ENCODE peak calls at places on chromosomes 7 and 10, in five cellular contexts. B, Z, P, G and T are unnamed samples.

GRCh38 chr7:49670991-49671390 is 102.4 kb upstream of the VWC2 start:
- DNase-seq in Z (no peak), P (no peak), B (no peak), G (no peak), T (no peak)

GRCh38 chr10:28797904-28798371 is 120.6 kb downstream of the BAMBI start:
- DNase-seq in Z (no peak), P (no peak), G (peak), B (no peak), T (no peak)

GRCh38 chr7:75042299-75042698 is 31.3 kb downstream of the RCC1L start:
- DNase-seq in B (no peak), Z (no peak), P (peak), G (no peak), T (no peak)

GRCh38 chr7:31991846-31992245 is 78.4 kb downstream of the PDE1C start:
- DNase-seq in B (no peak), P (no peak), Z (no peak), G (no peak), T (no peak)

GRCh38 chr7:21869785-21870402 is 75.8 kb downstream of the CDCA7L start:
- DNase-seq in G (peak), Z (no peak), B (no peak), P (no peak), T (no peak)

GRCh38 chr10:88557659-88558058 is 25.5 kb downstream of the RNLS start:
- DNase-seq in G (peak), P (no peak), B (no peak), Z (no peak), T (no peak)

GRCh38 chr10:126372359-126372758 is 15.9 kb downstream of the ADAM12 start:
- DNase-seq in P (no peak), B (no peak), G (no peak), Z (no peak), T (no peak)

GRCh38 chr10:86942441-86943315 is 14.7 kb downstream of the MMRN2 start:
- DNase-seq in P (no peak), Z (no peak), G (no peak), B (peak), T (peak)

GRCh38 chr10:92014620-92015019 is 91.0 kb downstream of the BTAF1 start:
- DNase-seq in Z (no peak), G (no peak), P (no peak), B (no peak), T (no peak)

GRCh38 chr10:131743190-131744151 is 157.3 kb upstream of the PPP2R2D start:
- DNase-seq in Z (no peak), P (peak), G (no peak), B (peak), T (no peak)

GRCh38 chr7:112982441-112983063 is 104.1 kb downstream of the GPR85 start:
- DNase-seq in G (no peak), B (no peak), P (no peak), Z (no peak), T (no peak)

GRCh38 chr7:64183126-64183742 is 23.8 kb upstream of the ZNF735 start:
- DNase-seq in P (no peak), G (no peak), B (peak), Z (peak), T (no peak)

GRCh38 chr10:121070257-121070656 is 219.1 kb downstream of the WDR11 start:
- DNase-seq in P (no peak), Z (no peak), G (peak), B (no peak), T (no peak)